ENCODE peak calls at places on chromosome 11, in six cellular contexts. One of them, this sample, is unnamed.
A peak's percentile ranks its signal among the peaks of the same experiment; 100 is the strongest.

GRCh38 chr11:27524155-27524554 is 17.6 kb upstream of the LIN7C start:
- DNase-seq in cardiac muscle cell: peak; percentile 40
- DNase-seq in effector CD4-positive, alpha-beta T cell: no peak
- DNase-seq in A172: peak; percentile 78
- DNase-seq in activated T-cell treated with anti-CD3 and anti-CD28 coated beads for 1 hour: no peak
- DNase-seq in T-helper 9 cell: no peak
- DNase-seq in this sample: no peak

GRCh38 chr11:132920391-132921095 is 611.8 kb downstream of the OPCML start:
- DNase-seq in activated T-cell treated with anti-CD3 and anti-CD28 coated beads for 1 hour: no peak
- DNase-seq in effector CD4-positive, alpha-beta T cell: no peak
- DNase-seq in T-helper 9 cell: no peak
- DNase-seq in A172: no peak
- DNase-seq in cardiac muscle cell: no peak
- DNase-seq in this sample: no peak

GRCh38 chr11:14358729-14359439 is at the start of gene RRAS2:
- DNase-seq in effector CD4-positive, alpha-beta T cell: peak; percentile 65
- DNase-seq in cardiac muscle cell: peak; percentile 83
- DNase-seq in A172: peak; percentile 53
- DNase-seq in T-helper 9 cell: peak; percentile 68
- DNase-seq in activated T-cell treated with anti-CD3 and anti-CD28 coated beads for 1 hour: peak; percentile 67
- DNase-seq in this sample: peak; percentile 62

GRCh38 chr11:832529-833113 is at the start of gene CD151:
- DNase-seq in A172: peak; percentile 62
- DNase-seq in activated T-cell treated with anti-CD3 and anti-CD28 coated beads for 1 hour: peak; percentile 51
- DNase-seq in effector CD4-positive, alpha-beta T cell: peak; percentile 29
- DNase-seq in cardiac muscle cell: peak; percentile 65
- DNase-seq in T-helper 9 cell: no peak
- DNase-seq in this sample: no peak

GRCh38 chr11:46382644-46383403 is 1.4 kb downstream of the MDK start:
- DNase-seq in effector CD4-positive, alpha-beta T cell: no peak
- DNase-seq in A172: peak; percentile 52
- DNase-seq in activated T-cell treated with anti-CD3 and anti-CD28 coated beads for 1 hour: no peak
- DNase-seq in T-helper 9 cell: no peak
- DNase-seq in cardiac muscle cell: peak; percentile 69
- DNase-seq in this sample: peak; percentile 9

GRCh38 chr11:64649304-64649703 is 58.3 kb downstream of the SLC22A12 start:
- DNase-seq in effector CD4-positive, alpha-beta T cell: no peak
- DNase-seq in cardiac muscle cell: peak; percentile 51
- DNase-seq in T-helper 9 cell: no peak
- DNase-seq in activated T-cell treated with anti-CD3 and anti-CD28 coated beads for 1 hour: no peak
- DNase-seq in A172: no peak
- DNase-seq in this sample: no peak

GRCh38 chr11:74702383-74703007 is 28.7 kb downstream of the CHRDL2 start:
- DNase-seq in activated T-cell treated with anti-CD3 and anti-CD28 coated beads for 1 hour: peak; percentile 37
- DNase-seq in cardiac muscle cell: peak; percentile 79
- DNase-seq in T-helper 9 cell: peak; percentile 39
- DNase-seq in A172: peak; percentile 70
- DNase-seq in effector CD4-positive, alpha-beta T cell: peak; percentile 36
- DNase-seq in this sample: peak; percentile 54

GRCh38 chr11:26344647-26345046 is 12.7 kb downstream of the ANO3 start:
- DNase-seq in T-helper 9 cell: no peak
- DNase-seq in cardiac muscle cell: peak; percentile 52
- DNase-seq in effector CD4-positive, alpha-beta T cell: no peak
- DNase-seq in A172: peak; percentile 5
- DNase-seq in activated T-cell treated with anti-CD3 and anti-CD28 coated beads for 1 hour: no peak
- DNase-seq in this sample: no peak

GRCh38 chr11:35893796-35894475 is 49.9 kb upstream of the LDLRAD3 start:
- DNase-seq in T-helper 9 cell: no peak
- DNase-seq in A172: peak; percentile 75
- DNase-seq in cardiac muscle cell: peak; percentile 34
- DNase-seq in effector CD4-positive, alpha-beta T cell: no peak
- DNase-seq in activated T-cell treated with anti-CD3 and anti-CD28 coated beads for 1 hour: no peak
- DNase-seq in this sample: no peak

GRCh38 chr11:130897262-130898182 is 18.8 kb downstream of the SNX19 start:
- DNase-seq in cardiac muscle cell: peak; percentile 98
- DNase-seq in effector CD4-positive, alpha-beta T cell: no peak
- DNase-seq in activated T-cell treated with anti-CD3 and anti-CD28 coated beads for 1 hour: no peak
- DNase-seq in A172: peak; percentile 56
- DNase-seq in T-helper 9 cell: no peak
- DNase-seq in this sample: peak; percentile 44

GRCh38 chr11:36186340-36186739 is 102.9 kb downstream of the COMMD9 start:
- DNase-seq in effector CD4-positive, alpha-beta T cell: no peak
- DNase-seq in T-helper 9 cell: no peak
- DNase-seq in activated T-cell treated with anti-CD3 and anti-CD28 coated beads for 1 hour: no peak
- DNase-seq in cardiac muscle cell: peak; percentile 91
- DNase-seq in A172: no peak
- DNase-seq in this sample: no peak

GRCh38 chr11:78150754-78151153 is 11.3 kb upstream of the ALG8 start:
- DNase-seq in cardiac muscle cell: no peak
- DNase-seq in A172: no peak
- DNase-seq in activated T-cell treated with anti-CD3 and anti-CD28 coated beads for 1 hour: no peak
- DNase-seq in T-helper 9 cell: no peak
- DNase-seq in effector CD4-positive, alpha-beta T cell: no peak
- DNase-seq in this sample: no peak

GRCh38 chr11:65041206-65042035 is at the start of gene SAC3D1:
- DNase-seq in T-helper 9 cell: no peak
- DNase-seq in cardiac muscle cell: no peak
- DNase-seq in activated T-cell treated with anti-CD3 and anti-CD28 coated beads for 1 hour: no peak
- DNase-seq in effector CD4-positive, alpha-beta T cell: peak; percentile 59
- DNase-seq in A172: peak; percentile 25
- DNase-seq in this sample: no peak

GRCh38 chr11:61124574-61125309 is 22.5 kb downstream of the CD5 start:
- DNase-seq in activated T-cell treated with anti-CD3 and anti-CD28 coated beads for 1 hour: no peak
- DNase-seq in cardiac muscle cell: no peak
- DNase-seq in T-helper 9 cell: no peak
- DNase-seq in A172: no peak
- DNase-seq in effector CD4-positive, alpha-beta T cell: no peak
- DNase-seq in this sample: no peak

GRCh38 chr11:57116654-57117053 is 65.1 kb upstream of the LRRC55 start:
- DNase-seq in A172: peak; percentile 41
- DNase-seq in effector CD4-positive, alpha-beta T cell: no peak
- DNase-seq in T-helper 9 cell: no peak
- DNase-seq in activated T-cell treated with anti-CD3 and anti-CD28 coated beads for 1 hour: no peak
- DNase-seq in cardiac muscle cell: peak; percentile 68
- DNase-seq in this sample: no peak

GRCh38 chr11:11179239-11179638 is 173.8 kb downstream of the CSNK2A3 start:
- DNase-seq in activated T-cell treated with anti-CD3 and anti-CD28 coated beads for 1 hour: no peak
- DNase-seq in effector CD4-positive, alpha-beta T cell: no peak
- DNase-seq in A172: peak; percentile 78
- DNase-seq in cardiac muscle cell: peak; percentile 53
- DNase-seq in T-helper 9 cell: no peak
- DNase-seq in this sample: peak; percentile 52

GRCh38 chr11:121448431-121448941 is 3.6 kb upstream of the SORL1 start:
- DNase-seq in cardiac muscle cell: no peak
- DNase-seq in T-helper 9 cell: no peak
- DNase-seq in A172: no peak
- DNase-seq in activated T-cell treated with anti-CD3 and anti-CD28 coated beads for 1 hour: no peak
- DNase-seq in effector CD4-positive, alpha-beta T cell: no peak
- DNase-seq in this sample: no peak

GRCh38 chr11:61392991-61393595 is 706 bp downstream of the TMEM216 start:
- DNase-seq in effector CD4-positive, alpha-beta T cell: no peak
- DNase-seq in A172: no peak
- DNase-seq in cardiac muscle cell: peak; percentile 33
- DNase-seq in T-helper 9 cell: no peak
- DNase-seq in activated T-cell treated with anti-CD3 and anti-CD28 coated beads for 1 hour: peak; percentile 5
- DNase-seq in this sample: no peak

GRCh38 chr11:12480401-12480800 is 103.0 kb downstream of the PARVA start:
- DNase-seq in effector CD4-positive, alpha-beta T cell: no peak
- DNase-seq in T-helper 9 cell: no peak
- DNase-seq in activated T-cell treated with anti-CD3 and anti-CD28 coated beads for 1 hour: no peak
- DNase-seq in A172: no peak
- DNase-seq in cardiac muscle cell: no peak
- DNase-seq in this sample: no peak

GRCh38 chr11:125371451-125371935 is 124.6 kb downstream of the FEZ1 start:
- DNase-seq in A172: no peak
- DNase-seq in effector CD4-positive, alpha-beta T cell: no peak
- DNase-seq in cardiac muscle cell: no peak
- DNase-seq in activated T-cell treated with anti-CD3 and anti-CD28 coated beads for 1 hour: no peak
- DNase-seq in T-helper 9 cell: no peak
- DNase-seq in this sample: no peak

GRCh38 chr11:70608568-70609314 is 210.4 kb downstream of the CTTN start:
- DNase-seq in effector CD4-positive, alpha-beta T cell: no peak
- DNase-seq in T-helper 9 cell: no peak
- DNase-seq in A172: no peak
- DNase-seq in cardiac muscle cell: peak; percentile 25
- DNase-seq in activated T-cell treated with anti-CD3 and anti-CD28 coated beads for 1 hour: no peak
- DNase-seq in this sample: no peak

GRCh38 chr11:65884716-65885092 is 3.6 kb downstream of the FIBP start:
- DNase-seq in cardiac muscle cell: peak; percentile 82
- DNase-seq in activated T-cell treated with anti-CD3 and anti-CD28 coated beads for 1 hour: peak; percentile 73
- DNase-seq in A172: no peak
- DNase-seq in effector CD4-positive, alpha-beta T cell: peak; percentile 80
- DNase-seq in T-helper 9 cell: peak; percentile 81
- DNase-seq in this sample: peak; percentile 80

GRCh38 chr11:130042093-130042591 is 27.6 kb upstream of the APLP2 start:
- DNase-seq in A172: peak; percentile 62
- DNase-seq in activated T-cell treated with anti-CD3 and anti-CD28 coated beads for 1 hour: no peak
- DNase-seq in cardiac muscle cell: peak; percentile 89
- DNase-seq in T-helper 9 cell: no peak
- DNase-seq in effector CD4-positive, alpha-beta T cell: no peak
- DNase-seq in this sample: no peak

GRCh38 chr11:119910650-119911049 is 181.7 kb upstream of the NECTIN1 start:
- DNase-seq in activated T-cell treated with anti-CD3 and anti-CD28 coated beads for 1 hour: no peak
- DNase-seq in T-helper 9 cell: no peak
- DNase-seq in effector CD4-positive, alpha-beta T cell: no peak
- DNase-seq in cardiac muscle cell: no peak
- DNase-seq in A172: no peak
- DNase-seq in this sample: no peak

GRCh38 chr11:57751676-57752253 is at the start of gene BTBD18:
- DNase-seq in activated T-cell treated with anti-CD3 and anti-CD28 coated beads for 1 hour: no peak
- DNase-seq in effector CD4-positive, alpha-beta T cell: no peak
- DNase-seq in A172: peak; percentile 34
- DNase-seq in cardiac muscle cell: peak; percentile 76
- DNase-seq in T-helper 9 cell: no peak
- DNase-seq in this sample: peak; percentile 22

GRCh38 chr11:42766191-42766590 is 545.6 kb upstream of the API5 start:
- DNase-seq in T-helper 9 cell: no peak
- DNase-seq in effector CD4-positive, alpha-beta T cell: no peak
- DNase-seq in activated T-cell treated with anti-CD3 and anti-CD28 coated beads for 1 hour: no peak
- DNase-seq in A172: no peak
- DNase-seq in cardiac muscle cell: no peak
- DNase-seq in this sample: no peak

GRCh38 chr11:94814238-94814976 is 46.3 kb downstream of the AMOTL1 start:
- DNase-seq in T-helper 9 cell: no peak
- DNase-seq in cardiac muscle cell: no peak
- DNase-seq in activated T-cell treated with anti-CD3 and anti-CD28 coated beads for 1 hour: no peak
- DNase-seq in effector CD4-positive, alpha-beta T cell: no peak
- DNase-seq in A172: no peak
- DNase-seq in this sample: no peak

GRCh38 chr11:89498845-89499448 is 7.8 kb upstream of the NOX4 start:
- DNase-seq in T-helper 9 cell: no peak
- DNase-seq in effector CD4-positive, alpha-beta T cell: no peak
- DNase-seq in A172: no peak
- DNase-seq in activated T-cell treated with anti-CD3 and anti-CD28 coated beads for 1 hour: no peak
- DNase-seq in cardiac muscle cell: no peak
- DNase-seq in this sample: no peak

GRCh38 chr11:127640822-127641485 is 640.4 kb upstream of the KIRREL3 start:
- DNase-seq in T-helper 9 cell: no peak
- DNase-seq in A172: peak; percentile 69
- DNase-seq in effector CD4-positive, alpha-beta T cell: no peak
- DNase-seq in cardiac muscle cell: no peak
- DNase-seq in activated T-cell treated with anti-CD3 and anti-CD28 coated beads for 1 hour: no peak
- DNase-seq in this sample: no peak

GRCh38 chr11:121024989-121025388 is 1.1 kb downstream of the TBCEL start:
- DNase-seq in activated T-cell treated with anti-CD3 and anti-CD28 coated beads for 1 hour: no peak
- DNase-seq in A172: no peak
- DNase-seq in cardiac muscle cell: no peak
- DNase-seq in T-helper 9 cell: no peak
- DNase-seq in effector CD4-positive, alpha-beta T cell: no peak
- DNase-seq in this sample: no peak

GRCh38 chr11:121890377-121890776 is 225.6 kb downstream of the BLID start:
- DNase-seq in activated T-cell treated with anti-CD3 and anti-CD28 coated beads for 1 hour: no peak
- DNase-seq in cardiac muscle cell: peak; percentile 92
- DNase-seq in effector CD4-positive, alpha-beta T cell: no peak
- DNase-seq in A172: peak; percentile 22
- DNase-seq in T-helper 9 cell: no peak
- DNase-seq in this sample: peak; percentile 48

GRCh38 chr11:112364962-112365481 is 104.4 kb upstream of the PLET1 start:
- DNase-seq in activated T-cell treated with anti-CD3 and anti-CD28 coated beads for 1 hour: no peak
- DNase-seq in A172: peak; percentile 3
- DNase-seq in T-helper 9 cell: no peak
- DNase-seq in effector CD4-positive, alpha-beta T cell: no peak
- DNase-seq in cardiac muscle cell: peak; percentile 62
- DNase-seq in this sample: no peak

GRCh38 chr11:45933131-45933821 is 10.8 kb downstream of the LARGE2 start:
- DNase-seq in T-helper 9 cell: no peak
- DNase-seq in A172: peak; percentile 23
- DNase-seq in effector CD4-positive, alpha-beta T cell: no peak
- DNase-seq in activated T-cell treated with anti-CD3 and anti-CD28 coated beads for 1 hour: no peak
- DNase-seq in cardiac muscle cell: peak; percentile 15
- DNase-seq in this sample: no peak

GRCh38 chr11:20238712-20239111 is 78.4 kb upstream of the DBX1 start:
- DNase-seq in effector CD4-positive, alpha-beta T cell: no peak
- DNase-seq in T-helper 9 cell: no peak
- DNase-seq in activated T-cell treated with anti-CD3 and anti-CD28 coated beads for 1 hour: no peak
- DNase-seq in cardiac muscle cell: no peak
- DNase-seq in A172: no peak
- DNase-seq in this sample: peak; percentile 42

This sample was measured in midbrain.